ENCODE peak calls at places on chromosomes 7 and 10, in seven cellular contexts. E is hepatocyte, X is PC-9, Z is tibial artery, N is right lobe of liver, P is fibroblast of lung, L is cardiac muscle cell. G is an unnamed sample.
A peak's percentile ranks its signal among the peaks of the same experiment; 100 is the strongest.

GRCh38 chr7:157713591-157713990 is 376.8 kb downstream of the DNAJB6 start:
- DNase-seq in E (no peak), X (no peak), Z (peak; percentile 53), N (no peak), P (no peak), L (no peak), G (peak; percentile 20)

GRCh38 chr10:95183451-95184230 is 10.4 kb upstream of the ACSM6 start:
- DNase-seq in E (peak; percentile 93), X (peak; percentile 78), Z (peak; percentile 85), N (peak; percentile 90), P (peak; percentile 73), L (peak; percentile 88), G (peak; percentile 99)

GRCh38 chr10:70255329-70256299 is 22.4 kb upstream of the PPA1 start:
- DNase-seq in E (no peak), X (peak; percentile 88), Z (no peak), N (no peak), P (peak; percentile 81), L (no peak), G (no peak)

GRCh38 chr7:85023066-85023687 is 163.7 kb downstream of the SEMA3D start:
- DNase-seq in E (peak; percentile 67), X (peak; percentile 20), Z (no peak), N (no peak), P (peak; percentile 19), L (peak; percentile 60), G (peak; percentile 13)

GRCh38 chr10:78802406-78802805 is 266.4 kb upstream of the ZMIZ1 start:
- DNase-seq in E (no peak), X (no peak), Z (no peak), N (no peak), P (no peak), L (no peak), G (no peak)

GRCh38 chr10:80589726-80590373 is 52.1 kb downstream of the SH2D4B start:
- DNase-seq in E (no peak), X (no peak), Z (no peak), N (peak; percentile 15), P (no peak), L (no peak), G (no peak)

GRCh38 chr7:131302876-131303707 is 24.6 kb upstream of the MKLN1 start:
- DNase-seq in E (peak; percentile 43), X (peak; percentile 38), Z (no peak), N (peak; percentile 54), P (peak; percentile 13), L (no peak), G (peak; percentile 61)

GRCh38 chr10:79929409-79929904 is 19.4 kb downstream of the SFTPD start:
- DNase-seq in E (peak; percentile 87), X (peak; percentile 66), Z (peak; percentile 79), N (peak; percentile 87), P (peak; percentile 51), L (peak; percentile 85), G (peak; percentile 92)

GRCh38 chr7:144032985-144033384 is 15.8 kb upstream of the OR2A5 start:
- DNase-seq in E (no peak), X (no peak), Z (no peak), N (no peak), P (no peak), L (no peak), G (no peak)

GRCh38 chr7:234041-234711 is 41.8 kb downstream of the FAM20C start:
- DNase-seq in E (peak; percentile 53), X (no peak), Z (peak; percentile 90), N (no peak), P (no peak), L (no peak), G (no peak)

GRCh38 chr7:117937049-117937448 is 63.8 kb upstream of the CTTNBP2 start:
- DNase-seq in E (no peak), X (no peak), Z (no peak), N (no peak), P (no peak), L (no peak), G (no peak)

GRCh38 chr7:30682131-30683083 is at the start of gene CRHR2:
- DNase-seq in E (peak; percentile 41), X (no peak), Z (no peak), N (no peak), P (no peak), L (peak; percentile 69), G (no peak)

GRCh38 chr7:132865766-132866531 is 215.9 kb downstream of the CHCHD3 start:
- DNase-seq in E (peak; percentile 8), X (no peak), Z (no peak), N (no peak), P (peak; percentile 51), L (no peak), G (no peak)

GRCh38 chr10:51960494-51960895 is 261.1 kb upstream of the CSTF2T start:
- DNase-seq in E (peak; percentile 76), X (no peak), Z (no peak), N (no peak), P (peak; percentile 22), L (peak; percentile 52), G (no peak)

GRCh38 chr7:99000196-99000903 is 122.0 kb downstream of the TRRAP start:
- DNase-seq in E (no peak), X (no peak), Z (peak; percentile 52), N (no peak), P (no peak), L (no peak), G (no peak)

GRCh38 chr10:17599089-17599488 is 18.1 kb downstream of the HACD1 start:
- DNase-seq in E (peak; percentile 11), X (peak; percentile 10), Z (no peak), N (no peak), P (peak; percentile 42), L (peak; percentile 18), G (no peak)

GRCh38 chr7:118938845-118939244 is 714.3 kb downstream of the ANKRD7 start:
- DNase-seq in E (no peak), X (no peak), Z (no peak), N (no peak), P (no peak), L (no peak), G (no peak)

GRCh38 chr7:28804990-28805389 is 153.1 kb downstream of the TRIL start:
- DNase-seq in E (no peak), X (no peak), Z (no peak), N (no peak), P (peak; percentile 95), L (no peak), G (no peak)

GRCh38 chr7:150685219-150686029 is at the start of gene GIMAP2:
- DNase-seq in E (peak; percentile 16), X (no peak), Z (no peak), N (no peak), P (no peak), L (no peak), G (no peak)

GRCh38 chr10:123945506-123945905 is 53.9 kb upstream of the CPXM2 start:
- DNase-seq in E (peak; percentile 37), X (no peak), Z (no peak), N (no peak), P (no peak), L (no peak), G (no peak)

GRCh38 chr10:105041956-105042355 is 400.9 kb downstream of the SORCS3 start:
- DNase-seq in E (no peak), X (no peak), Z (no peak), N (no peak), P (no peak), L (no peak), G (no peak)

GRCh38 chr10:15824498-15824897 is 35.8 kb downstream of the MINDY3 start:
- DNase-seq in E (no peak), X (no peak), Z (no peak), N (no peak), P (peak; percentile 6), L (no peak), G (no peak)

GRCh38 chr10:121818599-121818998 is 109.2 kb downstream of the ATE1 start:
- DNase-seq in E (no peak), X (no peak), Z (no peak), N (no peak), P (no peak), L (no peak), G (no peak)

GRCh38 chr7:67962863-67963262 is 966.2 kb downstream of the TYW1 start:
- DNase-seq in E (no peak), X (no peak), Z (no peak), N (no peak), P (no peak), L (no peak), G (no peak)

GRCh38 chr7:129210256-129210988 is 14.4 kb upstream of the AHCYL2 start:
- DNase-seq in E (peak; percentile 81), X (peak; percentile 82), Z (peak; percentile 85), N (peak; percentile 84), P (peak; percentile 25), L (peak; percentile 80), G (peak; percentile 87)

DNA sequence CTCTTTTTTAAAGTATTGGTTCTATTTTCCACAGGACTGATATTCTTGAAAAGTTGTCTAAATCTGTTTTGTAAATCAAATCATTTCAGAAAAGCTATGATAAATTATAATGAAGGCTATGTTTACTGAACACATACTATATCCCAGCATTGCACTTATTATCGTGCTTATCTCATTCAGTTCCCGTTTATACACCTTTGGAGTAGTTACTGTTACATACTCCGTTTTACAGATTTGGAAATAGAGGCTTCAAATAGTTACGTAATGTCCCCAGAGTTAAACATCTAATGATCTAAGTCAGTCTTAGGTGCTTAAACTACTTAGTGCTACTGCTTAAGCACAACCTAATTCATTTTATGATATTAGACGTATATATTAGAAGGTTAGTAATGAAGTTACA is 1.2 kb downstream of the NUP205 start:
- DNase-seq in E (no peak), X (no peak), Z (no peak), N (no peak), P (no peak), L (no peak), G (no peak)
- H3K4me3 ChIP-seq in E (peak overlapping the region; percentile 63), X (peak overlapping the region; percentile 85), Z (peak overlapping the region; percentile 64), N (peak overlapping the region; percentile 82), P (peak overlapping the region; percentile 92), L (peak overlapping the region; percentile 72), G (peak overlapping the region; percentile 60)

DNA sequence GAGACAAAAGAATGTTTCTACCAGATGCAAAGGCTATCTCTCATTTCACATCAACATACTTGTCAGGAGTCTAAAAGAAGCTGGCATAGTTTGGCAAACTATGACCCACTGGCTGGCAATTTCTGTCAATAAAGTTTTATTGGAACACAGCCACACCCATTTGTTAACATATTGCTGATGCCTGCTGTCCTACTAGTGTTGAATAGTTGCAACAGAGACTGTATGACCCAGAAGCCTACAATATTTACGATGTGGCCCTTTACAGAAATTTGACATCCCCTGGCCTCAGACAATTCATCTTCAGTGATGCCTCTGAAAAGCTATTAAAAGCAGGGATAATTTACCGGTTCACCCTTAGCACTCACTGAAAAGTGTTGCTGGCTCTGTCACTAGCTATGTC is 155.2 kb downstream of the ARID5B start:
- DNase-seq in E (no peak), X (no peak), Z (no peak), N (no peak), P (no peak), L (no peak), G (no peak)
- H3K4me1 ChIP-seq in E (peaks cover 57% of the 10 kb centered on the region), X (peaks cover under 1% of the 10 kb centered on the region), Z (peaks cover 100% of the 10 kb centered on the region), N (no peaks in the 10 kb centered on the region), P (peaks cover 36% of the 10 kb centered on the region), L (peaks cover 33% of the 10 kb centered on the region), G (peaks cover 15% of the 10 kb centered on the region)

DNA sequence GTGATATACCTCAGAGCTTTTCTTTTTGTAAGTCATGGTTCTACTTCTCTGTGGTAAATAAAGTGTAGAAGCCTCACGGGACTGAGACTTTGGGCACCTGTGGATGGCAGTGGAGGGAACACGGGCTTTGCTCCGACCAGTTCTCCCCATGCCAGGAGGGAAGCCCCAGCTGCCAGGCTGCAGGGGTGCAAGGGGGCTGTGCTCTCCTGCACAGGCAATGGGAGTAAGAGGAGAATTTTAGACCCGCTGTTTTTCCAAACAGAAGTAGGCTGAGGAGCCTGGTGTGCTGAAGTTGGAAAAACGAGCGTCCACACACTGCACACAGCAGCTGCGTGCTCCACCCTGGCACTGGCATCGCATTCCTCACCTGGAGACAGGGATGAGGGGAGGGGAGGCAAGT is 282.4 kb downstream of the TNS3 start:
- DNase-seq in E (no peak), X (no peak), Z (no peak), N (no peak), P (no peak), L (no peak), G (no peak)
- H3K27ac ChIP-seq in E (no peak overlapping the region), X (no peak overlapping the region), Z (no peak overlapping the region), N (no peak overlapping the region), P (no peak overlapping the region), L (no peak overlapping the region), G (no peak overlapping the region)

GRCh38 chr7:152464312-152465117 is 28.7 kb upstream of the KMT2C start:
- DNase-seq in E (peak; percentile 90), X (peak; percentile 67), Z (peak; percentile 87), N (peak; percentile 81), P (peak; percentile 82), L (peak; percentile 81), G (peak; percentile 70)
- H3K4me3 ChIP-seq in E (peak overlapping the region; percentile 99), X (peak overlapping the region; percentile 84), Z (peak overlapping the region; percentile 100), N (peak overlapping the region; percentile 94), P (peak overlapping the region; percentile 88), L (peak overlapping the region; percentile 88), G (peak overlapping the region; percentile 96)

G was measured in pancreas.